ENCODE peak calls at places on chromosomes 2 and 18, in four cellular contexts. D is psoas muscle; V is CD4-positive, CD25-positive, alpha-beta regulatory T cell; P is cardiac muscle cell. H is an unnamed sample. For H3K27me3 and H3K4me1, the result is how much of the 10 kb centered on the place peaks cover.

GRCh38 chr2:136191041-136191440 is 73.1 kb upstream of the CXCR4 start:
- DNase-seq in V (no peak), D (no peak), P (no peak), H (no peak)

GRCh38 chr2:181813963-181814565 is 77.5 kb upstream of the ITPRID2 start:
- DNase-seq in D (no peak), V (no peak), P (no peak), H (peak)

GRCh38 chr2:74201596-74201995 is 3.2 kb downstream of the MTHFD2 start:
- DNase-seq in P (no peak), V (no peak), D (no peak), H (no peak)

GRCh38 chr2:28598484-28598883 is 102.6 kb downstream of the PLB1 start:
- DNase-seq in D (no peak), V (no peak), P (no peak), H (no peak)

GRCh38 chr18:68791801-68792200 is 6.1 kb upstream of the CCDC102B start:
- DNase-seq in V (no peak), P (no peak), D (no peak), H (no peak)

GRCh38 chr2:154699560-154699901 is 1.0 kb downstream of the KCNJ3 start:
- DNase-seq in D (no peak), P (no peak), V (no peak), H (no peak)

GRCh38 chr2:105381119-105381668 is 17.7 kb downstream of the FHL2 start:
- DNase-seq in P (no peak), D (no peak), V (no peak), H (no peak)

GRCh38 chr2:28680657-28681056 is 71.0 kb upstream of the PPP1CB start:
- DNase-seq in V (no peak), P (no peak), D (no peak), H (no peak)

GRCh38 chr2:69770193-69770702 is 28.3 kb downstream of the ANXA4 start:
- DNase-seq in V (no peak), P (no peak), D (peak), H (peak)

GRCh38 chr2:71449343-71449742 is 4.0 kb upstream of the DYSF start:
- DNase-seq in V (no peak), P (no peak), D (no peak), H (no peak)

GRCh38 chr18:45383228-45383627 is 232.0 kb upstream of the SLC14A2 start:
- DNase-seq in V (no peak), D (no peak), P (no peak), H (no peak)

GRCh38 chr2:56009758-56010534 is 86.4 kb upstream of the EFEMP1 start:
- DNase-seq in P (peak), D (no peak), V (no peak), H (no peak)

GRCh38 chr2:130972410-130972809 is 120.8 kb downstream of the FAM168B start:
- DNase-seq in P (no peak), V (no peak), D (no peak), H (no peak)

GRCh38 chr18:9333441-9334350 is 877 bp upstream of the TWSG1 start:
- DNase-seq in V (no peak), D (peak), P (no peak), H (peak)

GRCh38 chr18:10783941-10784340 is 258.1 kb downstream of the NAPG start:
- DNase-seq in V (no peak), D (no peak), P (no peak), H (no peak)

GRCh38 chr18:10791141-10791808 is 265.4 kb downstream of the NAPG start:
- DNase-seq in V (no peak), P (no peak), D (no peak), H (no peak)

GRCh38 chr18:10785798-10786197 is 260.0 kb downstream of the NAPG start:
- DNase-seq in P (no peak), V (no peak), D (no peak), H (no peak)

GRCh38 chr18:10784596-10785202 is 258.9 kb downstream of the NAPG start:
- DNase-seq in V (no peak), P (no peak), D (no peak), H (no peak)

GRCh38 chr18:10787293-10787901 is 261.6 kb downstream of the NAPG start:
- DNase-seq in D (peak), V (peak), P (peak), H (peak)
- H3K27me3 ChIP-seq in D (under half), V (under half), P (under half), H (under half)

DNA sequence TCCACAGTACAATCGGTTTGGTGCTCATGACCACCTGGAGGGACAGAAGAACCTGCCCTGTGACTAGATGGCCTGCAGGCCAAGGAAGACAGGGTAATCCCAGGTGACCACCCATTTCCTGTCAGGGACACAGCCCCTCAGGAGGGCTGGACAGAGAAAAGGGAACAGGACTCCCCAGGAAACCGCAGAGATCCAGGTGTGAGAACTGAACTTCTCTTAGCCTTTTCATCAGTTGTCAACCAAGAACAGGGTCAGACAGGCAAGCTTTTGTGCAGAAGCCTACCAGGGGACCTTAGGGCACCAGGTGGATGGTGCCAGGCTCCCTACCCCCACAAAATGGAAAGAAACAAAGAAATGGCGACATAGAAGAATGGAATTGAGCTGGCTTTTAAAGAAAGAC is 132.3 kb downstream of the HDAC4 start:
- DNase-seq in P (no peak), D (no peak), V (no peak), H (no peak)
- H3K27ac ChIP-seq in P (no peak), D (peak), V (no peak), H (peak)

GRCh38 chr2:174618179-174618578 is 20.6 kb upstream of the WIPF1 start:
- DNase-seq in P (no peak), V (no peak), D (no peak), H (no peak)

GRCh38 chr2:174617713-174618112 is 20.1 kb upstream of the WIPF1 start:
- DNase-seq in P (no peak), V (no peak), D (no peak), H (no peak)

GRCh38 chr2:174623106-174623680 is 25.6 kb upstream of the WIPF1 start:
- DNase-seq in P (no peak), D (no peak), V (no peak), H (no peak)

GRCh38 chr2:174623690-174624089 is 26.1 kb upstream of the WIPF1 start:
- DNase-seq in P (no peak), D (no peak), V (no peak), H (no peak)

GRCh38 chr2:174621323-174621722 is 23.7 kb upstream of the WIPF1 start:
- DNase-seq in P (no peak), D (no peak), V (no peak), H (no peak)
- H3K4me1 ChIP-seq in P (under half), D (under half), V (under half), H (under half)

GRCh38 chr2:86790134-86790827 is 432 bp downstream of the CD8A start:
- DNase-seq in P (no peak), V (no peak), D (no peak), H (no peak)
- H3K27me3 ChIP-seq in P (half or more), V (under half), D (half or more), H (under half)

GRCh38 chr2:15634846-15635490 is 43.3 kb downstream of the DDX1 start:
- DNase-seq in V (no peak), D (no peak), P (no peak), H (no peak)
- H3K27ac ChIP-seq in V (no peak), D (no peak), P (no peak), H (no peak)

GRCh38 chr2:98453531-98453930 is 8.9 kb downstream of the INPP4A start:
- DNase-seq in V (no peak), P (no peak), D (no peak), H (no peak)
- H3K4me1 ChIP-seq in V (half or more), P (under half), D (under half), H (under half)

GRCh38 chr18:59629894-59630293 is 67.3 kb downstream of the CCBE1 start:
- DNase-seq in P (no peak), V (no peak), D (peak), H (no peak)

GRCh38 chr18:59623456-59624383 is 73.5 kb downstream of the CCBE1 start:
- DNase-seq in D (no peak), V (no peak), P (no peak), H (peak)

GRCh38 chr18:59628995-59629394 is 68.2 kb downstream of the CCBE1 start:
- DNase-seq in D (no peak), P (no peak), V (no peak), H (no peak)

GRCh38 chr18:59624384-59624760 is 72.9 kb downstream of the CCBE1 start:
- DNase-seq in P (no peak), V (no peak), D (no peak), H (no peak)

DNA sequence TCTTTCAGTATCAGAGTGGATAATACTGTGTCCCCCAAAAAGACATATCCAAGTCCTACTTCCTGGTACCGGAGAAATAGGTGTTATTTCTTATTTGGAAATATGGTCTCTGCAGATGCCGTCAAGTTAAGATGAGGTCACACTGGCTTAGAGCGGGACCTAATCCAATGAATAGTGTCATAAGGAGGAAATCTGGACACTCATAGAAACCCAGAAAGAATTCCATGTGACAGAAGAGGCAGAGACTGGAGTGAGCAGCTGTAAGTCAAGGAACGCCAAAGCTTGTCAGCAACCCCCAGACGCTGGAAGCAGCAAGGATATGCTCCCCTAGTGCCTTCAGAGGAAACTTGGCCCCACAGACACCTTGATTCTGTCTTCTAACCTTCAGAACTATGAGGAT is 69.8 kb downstream of the CCBE1 start:
- DNase-seq in D (no peak), V (no peak), P (no peak), H (no peak)
- H3K27me3 ChIP-seq in D (under half), V (under half), P (under half), H (under half)